ENCODE peak calls at places on chromosomes 13 and 19, in four cellular contexts. R, Q, T and S are unnamed samples.
A peak's percentile ranks its signal among the peaks of the same experiment; 100 is the strongest.

GRCh38 chr13:112444416-112445399 is 68.6 kb downstream of the SPACA7 start:
- DNase-seq in R (no peak), Q (no peak), T (no peak), S (no peak)

GRCh38 chr19:41548954-41549688 is 26.8 kb upstream of the CEACAM21 start:
- DNase-seq in R (no peak), Q (no peak), T (peak; percentile 82), S (peak; percentile 75)

GRCh38 chr13:103067751-103068563 is 1.7 kb upstream of the SLC10A2 start:
- DNase-seq in R (no peak), Q (no peak), T (no peak), S (no peak)

GRCh38 chr19:7738023-7738422 is 6.1 kb upstream of the CLEC4G start:
- DNase-seq in R (no peak), Q (no peak), T (no peak), S (no peak)

GRCh38 chr13:99332456-99332855 is 25.3 kb upstream of the GPR183 start:
- DNase-seq in R (no peak), Q (no peak), T (no peak), S (no peak)

GRCh38 chr13:45695198-45695730 is 6.9 kb upstream of the CBY2 start:
- DNase-seq in R (no peak), Q (no peak), T (no peak), S (no peak)

GRCh38 chr13:98853791-98854191 is 101.3 kb upstream of the SLC15A1 start:
- DNase-seq in R (peak; percentile 56), Q (no peak), T (no peak), S (no peak)

GRCh38 chr13:20952838-20953237 is 50.3 kb upstream of the XPO4 start:
- DNase-seq in R (no peak), Q (no peak), T (no peak), S (no peak)

GRCh38 chr13:36298535-36299068 is 988 bp upstream of the CCDC169 start:
- DNase-seq in R (no peak), Q (no peak), T (no peak), S (no peak)

GRCh38 chr19:33293255-33294057 is 8.9 kb downstream of the CEBPA start:
- DNase-seq in R (peak; percentile 71), Q (no peak), T (no peak), S (no peak)

GRCh38 chr19:10352764-10353671 is 13.6 kb upstream of the ICAM3 start:
- DNase-seq in R (no peak), Q (no peak), T (no peak), S (no peak)

GRCh38 chr19:44718441-44719261 is 19.7 kb downstream of the CEACAM16 start:
- DNase-seq in R (peak; percentile 56), Q (peak; percentile 94), T (no peak), S (no peak)

GRCh38 chr13:100089633-100090032 is 740 bp downstream of the PCCA start:
- DNase-seq in R (peak; percentile 34), Q (no peak), T (peak; percentile 46), S (peak; percentile 39)

GRCh38 chr13:25881946-25882574 is 169.8 kb downstream of the SHISA2 start:
- DNase-seq in R (no peak), Q (no peak), T (no peak), S (no peak)

GRCh38 chr13:45851171-45851889 is at the start of gene SIAH3:
- DNase-seq in R (no peak), Q (no peak), T (peak; percentile 47), S (no peak)

GRCh38 chr13:33678906-33679657 is 138.9 kb upstream of the RFC3 start:
- DNase-seq in R (peak; percentile 1), Q (peak; percentile 88), T (no peak), S (peak; percentile 26)

GRCh38 chr13:33236021-33236420 is 49.5 kb downstream of the STARD13 start:
- DNase-seq in R (peak; percentile 80), Q (no peak), T (no peak), S (no peak)

GRCh38 chr13:59111711-59112110 is 1052.0 kb downstream of the DIAPH3 start:
- DNase-seq in R (peak; percentile 86), Q (no peak), T (no peak), S (no peak)

GRCh38 chr13:96532804-96533203 is 442.9 kb downstream of the HS6ST3 start:
- DNase-seq in R (no peak), Q (no peak), T (no peak), S (no peak)

GRCh38 chr19:38975214-38975860 is at the start of gene FBXO17:
- DNase-seq in R (peak; percentile 63), Q (peak; percentile 53), T (no peak), S (no peak)

GRCh38 chr13:106163426-106163825 is 372.0 kb downstream of the EFNB2 start:
- DNase-seq in R (no peak), Q (no peak), T (no peak), S (no peak)

GRCh38 chr19:55279773-55280643 is at the start of gene HSPBP1:
- DNase-seq in R (peak; percentile 91), Q (peak; percentile 94), T (peak; percentile 96), S (peak; percentile 91)

GRCh38 chr13:77002590-77003190 is 10.8 kb downstream of the CLN5 start:
- DNase-seq in R (peak; percentile 48), Q (no peak), T (no peak), S (no peak)

GRCh38 chr19:662207-662961 is 630 bp downstream of the RNF126 start:
- DNase-seq in R (peak; percentile 38), Q (no peak), T (peak; percentile 73), S (peak; percentile 74)

GRCh38 chr13:50580684-50581305 is 262.7 kb downstream of the DLEU7 start:
- DNase-seq in R (peak; percentile 80), Q (no peak), T (no peak), S (no peak)

GRCh38 chr19:6970478-6970877 is 50.8 kb downstream of the MBD3L2B start:
- DNase-seq in R (no peak), Q (no peak), T (no peak), S (no peak)

GRCh38 chr19:9885077-9885552 is 50.0 kb downstream of the PIN1 start:
- DNase-seq in R (peak; percentile 23), Q (no peak), T (no peak), S (no peak)

GRCh38 chr19:49470615-49470978 is 3.4 kb upstream of the FLT3LG start:
- DNase-seq in R (no peak), Q (no peak), T (no peak), S (no peak)
- H3K4me1 ChIP-seq in R (peaks cover 12% of the 10 kb centered on the region), Q (no peaks in the 10 kb centered on the region), T (peaks cover 55% of the 10 kb centered on the region), S (peaks cover 69% of the 10 kb centered on the region)

GRCh38 chr19:17471410-17472125 is 1.2 kb downstream of the SLC27A1 start:
- DNase-seq in R (no peak), Q (no peak), T (no peak), S (no peak)
- H3K4me3 ChIP-seq in R (peak overlapping the region; percentile 91), Q (no peak overlapping the region), T (no peak overlapping the region), S (no peak overlapping the region)

DNA sequence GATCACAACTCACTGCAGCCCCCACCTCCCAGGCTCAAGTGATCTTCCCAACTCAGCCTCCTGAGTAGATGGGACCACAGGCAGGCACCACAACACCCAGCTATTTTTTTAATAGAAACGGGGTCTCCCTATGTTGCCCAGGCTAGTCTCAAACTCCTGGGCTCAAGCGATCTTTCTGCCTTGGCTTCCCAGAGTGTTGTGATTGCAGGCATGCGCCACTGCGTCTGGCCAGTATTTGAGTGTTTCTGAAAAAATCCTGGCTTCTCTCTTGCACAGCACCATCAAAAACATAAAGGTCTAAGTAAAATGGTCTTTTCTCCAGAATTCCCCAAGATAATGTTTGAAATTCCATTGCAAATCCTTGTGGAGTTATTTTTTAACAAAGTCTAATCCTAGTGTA is 47.8 kb downstream of the ELF1 start:
- DNase-seq in R (no peak), Q (no peak), T (no peak), S (no peak)
- H3K4me1 ChIP-seq in R (peaks cover 3% of the 10 kb centered on the region), Q (peaks cover 47% of the 10 kb centered on the region), T (peaks cover 85% of the 10 kb centered on the region), S (peaks cover 90% of the 10 kb centered on the region)

DNA sequence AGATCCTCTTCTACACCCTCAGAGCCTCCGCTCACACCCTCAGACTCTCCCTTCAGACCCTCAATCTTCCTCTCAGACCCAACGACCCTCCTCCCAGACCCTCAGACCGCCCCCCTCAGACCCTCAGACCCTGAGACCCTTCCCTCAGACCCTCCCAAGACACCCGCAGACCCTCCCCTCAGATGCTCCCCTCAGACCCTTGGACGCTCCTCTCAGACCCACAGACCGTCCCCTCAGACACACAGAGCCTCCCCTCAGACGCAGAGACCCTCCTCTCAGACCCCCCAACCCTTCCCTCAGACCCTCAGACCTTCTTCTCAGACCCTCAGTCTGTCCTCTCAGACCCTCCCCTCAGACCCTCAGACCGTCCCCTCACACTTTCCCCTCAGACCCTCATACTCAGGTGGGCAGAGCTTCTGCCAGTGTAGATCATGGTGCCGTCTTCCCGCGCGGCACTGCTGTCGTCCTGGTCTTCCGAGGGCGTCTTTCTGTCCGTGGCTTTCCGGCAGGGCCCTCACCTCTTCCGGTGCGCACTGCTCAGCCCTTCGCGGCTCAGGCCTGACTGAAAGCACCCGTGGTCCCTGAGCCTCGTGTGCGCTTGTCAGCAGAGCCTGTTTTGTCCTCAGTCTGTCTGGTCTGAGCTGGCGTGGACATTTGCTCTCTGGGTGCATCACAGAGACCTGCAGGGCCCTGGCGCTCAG is 18.9 kb upstream of the TFDP1 start:
- DNase-seq in R (no peak), Q (no peak), T (no peak), S (no peak)
- H3K4me3 ChIP-seq in R (no peak overlapping the region), Q (no peak overlapping the region), T (no peak overlapping the region), S (no peak overlapping the region)

GRCh38 chr13:48564046-48564445 is 31.2 kb upstream of the RCBTB2 start:
- DNase-seq in R (peak; percentile 51), Q (no peak), T (no peak), S (no peak)

GRCh38 chr13:48560657-48561337 is 27.9 kb upstream of the RCBTB2 start:
- DNase-seq in R (no peak), Q (no peak), T (no peak), S (peak; percentile 83)

GRCh38 chr13:48561461-48562224 is 28.8 kb upstream of the RCBTB2 start:
- DNase-seq in R (no peak), Q (no peak), T (no peak), S (peak; percentile 76)

GRCh38 chr13:48562296-48563066 is 29.6 kb upstream of the RCBTB2 start:
- DNase-seq in R (no peak), Q (no peak), T (peak; percentile 87), S (peak; percentile 85)

DNA sequence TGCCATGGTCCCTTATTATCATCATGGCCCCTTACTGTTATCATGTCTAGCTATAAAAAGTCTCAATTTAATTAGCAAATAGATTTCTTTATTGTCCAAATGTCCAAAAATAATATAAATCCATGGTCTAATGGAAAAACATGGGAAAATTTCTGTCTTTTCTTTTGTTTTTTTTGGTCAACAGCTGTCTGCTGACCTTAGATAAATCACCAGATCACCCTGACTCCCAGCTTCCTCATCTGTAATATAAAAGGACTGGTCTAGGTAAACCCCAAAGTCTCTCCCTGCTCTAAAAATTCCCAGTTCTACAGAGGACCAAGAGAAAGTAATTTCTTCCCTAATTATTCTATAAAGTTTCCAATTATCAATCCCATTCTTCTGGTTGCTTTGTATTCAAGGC is 30.7 kb upstream of the RCBTB2 start:
- DNase-seq in R (no peak), Q (no peak), T (no peak), S (no peak)
- H3K4me1 ChIP-seq in R (no peaks in the 10 kb centered on the region), Q (no peaks in the 10 kb centered on the region), T (peaks cover 31% of the 10 kb centered on the region), S (peaks cover 35% of the 10 kb centered on the region)